ENCODE peak calls at places on chromosomes 1 and 21, in seven cellular contexts. L is GM23248, J is mesendoderm, A is fibroblast of lung, C is astrocyte, Y is H1, V is kidney. X is an unnamed sample.

GRCh38 chr1:205267306-205267902 is 39.7 kb downstream of the TMCC2 start:
- DNase-seq in L (no peak), J (no peak), A (no peak), C (no peak), Y (no peak), V (no peak), X (no peak)

GRCh38 chr1:207003216-207003615 is 29.3 kb downstream of the C1orf116 start:
- DNase-seq in L (no peak), J (peak), A (no peak), C (no peak), Y (no peak), V (no peak), X (no peak)

GRCh38 chr21:26583737-26584136 is 10.7 kb upstream of the CYYR1 start:
- DNase-seq in L (no peak), J (no peak), A (no peak), C (no peak), Y (no peak), V (no peak), X (no peak)

GRCh38 chr1:14894811-14895524 is 258.6 kb upstream of the TMEM51 start:
- DNase-seq in L (peak), J (peak), A (no peak), C (no peak), Y (no peak), V (no peak), X (no peak)

GRCh38 chr1:230246551-230246950 is 179.5 kb downstream of the GALNT2 start:
- DNase-seq in L (no peak), J (no peak), A (no peak), C (no peak), Y (no peak), V (no peak), X (no peak)

GRCh38 chr1:75203415-75204277 is 69.5 kb downstream of the LHX8 start:
- DNase-seq in L (peak), J (peak), A (peak), C (peak), Y (no peak), V (no peak), X (peak)

GRCh38 chr1:220458936-220459335 is 69.0 kb upstream of the MARK1 start:
- DNase-seq in L (peak), J (no peak), A (no peak), C (no peak), Y (no peak), V (no peak), X (no peak)

GRCh38 chr1:117008675-117009074 is 7.1 kb downstream of the CD101 start:
- DNase-seq in L (peak), J (no peak), A (no peak), C (no peak), Y (no peak), V (no peak), X (no peak)

GRCh38 chr1:11797525-11798216 is 8.1 kb downstream of the MTHFR start:
- DNase-seq in L (no peak), J (no peak), A (peak), C (no peak), Y (no peak), V (peak), X (no peak)

GRCh38 chr1:188220051-188220450 is 1391.3 kb downstream of the PLA2G4A start:
- DNase-seq in L (no peak), J (no peak), A (no peak), C (no peak), Y (no peak), V (no peak), X (no peak)

GRCh38 chr1:107750364-107750959 is 214.5 kb downstream of the VAV3 start:
- DNase-seq in L (peak), J (peak), A (peak), C (peak), Y (peak), V (peak), X (peak)

GRCh38 chr1:208217774-208218173 is 26.4 kb downstream of the PLXNA2 start:
- DNase-seq in L (no peak), J (no peak), A (no peak), C (no peak), Y (no peak), V (no peak), X (no peak)

GRCh38 chr1:100989306-100990077 is 36.1 kb downstream of the DPH5 start:
- DNase-seq in L (peak), J (no peak), A (peak), C (peak), Y (no peak), V (no peak), X (no peak)

GRCh38 chr1:200896571-200897187 is 2.0 kb downstream of the INAVA start:
- DNase-seq in L (no peak), J (peak), A (no peak), C (peak), Y (no peak), V (peak), X (no peak)

GRCh38 chr1:229862017-229862774 is 204.8 kb upstream of the GALNT2 start:
- DNase-seq in L (no peak), J (no peak), A (peak), C (no peak), Y (no peak), V (no peak), X (no peak)

GRCh38 chr1:33164120-33164519 is 17.7 kb downstream of the TRIM62 start:
- DNase-seq in L (no peak), J (no peak), A (no peak), C (no peak), Y (no peak), V (no peak), X (no peak)

GRCh38 chr1:211736351-211736915 is 61.0 kb upstream of the NEK2 start:
- DNase-seq in L (peak), J (no peak), A (no peak), C (peak), Y (no peak), V (no peak), X (no peak)

GRCh38 chr21:42731264-42732032 is 78.0 kb downstream of the PDE9A start:
- DNase-seq in L (no peak), J (no peak), A (no peak), C (no peak), Y (no peak), V (peak), X (no peak)

GRCh38 chr1:19737413-19737812 is 62.3 kb downstream of the TMCO4 start:
- DNase-seq in L (peak), J (no peak), A (no peak), C (peak), Y (no peak), V (no peak), X (no peak)

GRCh38 chr1:185961664-185962063 is 227.5 kb downstream of the HMCN1 start:
- DNase-seq in L (peak), J (no peak), A (peak), C (peak), Y (no peak), V (no peak), X (no peak)

GRCh38 chr1:218592688-218593087 is 247.6 kb downstream of the TGFB2 start:
- DNase-seq in L (no peak), J (peak), A (no peak), C (peak), Y (no peak), V (no peak), X (no peak)

GRCh38 chr1:58439946-58440345 is 106.6 kb downstream of the OMA1 start:
- DNase-seq in L (peak), J (no peak), A (no peak), C (peak), Y (no peak), V (no peak), X (no peak)

GRCh38 chr1:56310945-56311344 is 268.4 kb downstream of the PLPP3 start:
- DNase-seq in L (no peak), J (no peak), A (no peak), C (no peak), Y (no peak), V (no peak), X (no peak)

GRCh38 chr1:117370071-117370470 is 2.8 kb downstream of the MAN1A2 start:
- DNase-seq in L (peak), J (no peak), A (no peak), C (peak), Y (no peak), V (no peak), X (no peak)

GRCh38 chr1:151024540-151025146 is 11.7 kb upstream of the BNIPL start:
- DNase-seq in L (peak), J (peak), A (peak), C (peak), Y (peak), V (peak), X (no peak)

GRCh38 chr21:43209575-43210453 is 41.0 kb downstream of the CRYAA start:
- DNase-seq in L (peak), J (no peak), A (peak), C (peak), Y (no peak), V (peak), X (no peak)

GRCh38 chr1:150168960-150169565 is 19.3 kb downstream of the PLEKHO1 start:
- DNase-seq in L (peak), J (peak), A (peak), C (no peak), Y (peak), V (no peak), X (no peak)

GRCh38 chr1:116765962-116766361 is 11.7 kb downstream of the CD2 start:
- DNase-seq in L (peak), J (peak), A (no peak), C (no peak), Y (no peak), V (no peak), X (no peak)

GRCh38 chr1:234963904-234964702 is 164.5 kb downstream of the TOMM20 start:
- DNase-seq in L (no peak), J (no peak), A (peak), C (no peak), Y (no peak), V (no peak), X (no peak)

GRCh38 chr21:32712043-32712442 is 15.8 kb downstream of the SYNJ1 start:
- DNase-seq in L (no peak), J (no peak), A (no peak), C (no peak), Y (no peak), V (no peak), X (no peak)

GRCh38 chr1:26728645-26729044 is 32.8 kb downstream of the ARID1A start:
- DNase-seq in L (no peak), J (no peak), A (no peak), C (no peak), Y (no peak), V (no peak), X (no peak)

GRCh38 chr1:203039609-203040517 is 13.6 kb downstream of the PPFIA4 start:
- DNase-seq in L (peak), J (peak), A (no peak), C (no peak), Y (peak), V (peak), X (peak)

GRCh38 chr1:35377553-35377952 is 109.0 kb downstream of the ZMYM4 start:
- DNase-seq in L (peak), J (no peak), A (peak), C (peak), Y (no peak), V (no peak), X (no peak)

GRCh38 chr1:47755368-47755990 is 241.7 kb downstream of the TRABD2B start:
- DNase-seq in L (peak), J (peak), A (no peak), C (no peak), Y (peak), V (peak), X (no peak)

GRCh38 chr1:59759156-59759925 is 55.4 kb upstream of the HOOK1 start:
- DNase-seq in L (peak), J (peak), A (peak), C (peak), Y (peak), V (peak), X (no peak)

GRCh38 chr1:110035236-110035752 is 870 bp downstream of the STRIP1 start:
- DNase-seq in L (peak), J (no peak), A (no peak), C (no peak), Y (no peak), V (no peak), X (no peak)

GRCh38 chr1:54952950-54953718 is 27.3 kb upstream of the TMEM61 start:
- DNase-seq in L (peak), J (no peak), A (no peak), C (peak), Y (no peak), V (no peak), X (no peak)

GRCh38 chr1:189149547-189150375 is 1327.9 kb downstream of the BRINP3 start:
- DNase-seq in L (no peak), J (peak), A (no peak), C (no peak), Y (peak), V (no peak), X (no peak)

DNA sequence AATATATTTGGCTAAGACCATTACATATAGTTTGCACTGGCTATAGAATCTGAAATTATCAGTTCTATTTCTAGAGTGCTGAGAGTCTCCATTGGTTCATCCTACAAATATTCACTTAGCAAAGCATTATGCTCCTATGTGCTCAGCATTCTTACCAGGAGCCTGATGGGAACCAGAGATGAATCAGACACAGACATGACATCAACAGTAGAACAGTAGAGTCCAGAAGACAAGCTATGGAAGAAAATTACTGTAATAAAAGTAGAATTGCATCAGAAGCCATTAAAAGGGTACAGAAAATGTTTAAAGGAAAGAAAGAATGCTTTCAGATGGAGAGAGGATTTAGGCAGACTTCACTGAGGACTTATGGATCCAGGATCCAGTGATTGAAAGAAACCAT is 271.7 kb upstream of the SNX7 start:
- DNase-seq in L (peak), J (no peak), A (peak), C (peak), Y (no peak), V (no peak), X (peak)
- H3K9ac ChIP-seq in L (peak), J (no peak), A (no peak), C (no peak), Y (no peak), V (no peak), X (no peak)

GRCh38 chr1:156813750-156814570 is 2.7 kb downstream of the SH2D2A start:
- DNase-seq in L (peak), J (peak), A (peak), C (peak), Y (peak), V (peak), X (no peak)
- H3K9ac ChIP-seq in L (peak), J (peak), A (peak), C (peak), Y (peak), V (no peak), X (peak)

GRCh38 chr1:183039330-183039729 is 16.1 kb downstream of the LAMC1 start:
- DNase-seq in L (no peak), J (no peak), A (no peak), C (no peak), Y (no peak), V (no peak), X (no peak)
- H3K9ac ChIP-seq in L (peak), J (no peak), A (no peak), C (peak), Y (no peak), V (no peak), X (no peak)

DNA sequence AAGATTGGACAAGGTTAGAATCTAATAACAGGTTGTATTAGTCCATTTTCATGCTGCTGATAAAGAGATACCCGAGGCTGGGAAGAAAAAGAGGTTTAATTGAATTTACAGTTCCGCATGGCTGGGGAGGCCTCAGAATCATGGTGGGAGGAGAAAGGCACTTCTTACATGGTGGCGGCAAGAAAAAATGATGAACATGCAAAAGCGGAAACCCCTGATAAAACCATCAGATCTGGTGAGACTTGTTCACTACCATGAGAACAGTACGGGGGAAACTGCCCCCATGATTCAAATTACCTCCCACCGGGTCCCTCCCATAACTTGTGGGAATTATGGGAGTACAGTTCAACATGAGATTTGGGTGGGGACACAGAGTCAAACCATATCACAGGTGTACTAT is 22.9 kb upstream of the TTLL7 start:
- DNase-seq in L (no peak), J (no peak), A (no peak), C (no peak), Y (no peak), V (no peak), X (no peak)
- H3K9ac ChIP-seq in L (no peak), J (no peak), A (no peak), C (no peak), Y (no peak), V (no peak), X (no peak)

GRCh38 chr1:183375381-183375780 is 42.8 kb downstream of the NMNAT2 start:
- DNase-seq in L (no peak), J (no peak), A (no peak), C (no peak), Y (no peak), V (no peak), X (no peak)

GRCh38 chr1:183370399-183371058 is 47.7 kb downstream of the NMNAT2 start:
- DNase-seq in L (no peak), J (no peak), A (no peak), C (no peak), Y (no peak), V (no peak), X (no peak)

GRCh38 chr1:183379951-183380350 is 38.2 kb downstream of the NMNAT2 start:
- DNase-seq in L (no peak), J (no peak), A (no peak), C (no peak), Y (no peak), V (no peak), X (no peak)

GRCh38 chr1:183374825-183375224 is 43.4 kb downstream of the NMNAT2 start:
- DNase-seq in L (no peak), J (peak), A (no peak), C (no peak), Y (no peak), V (no peak), X (no peak)
- H3K9ac ChIP-seq in L (no peak), J (no peak), A (no peak), C (no peak), Y (no peak), V (no peak), X (no peak)

GRCh38 chr1:173424137-173424536 is 53.0 kb upstream of the PRDX6 start:
- DNase-seq in L (no peak), J (no peak), A (no peak), C (no peak), Y (no peak), V (no peak), X (no peak)
- H3K9ac ChIP-seq in L (no peak), J (no peak), A (no peak), C (no peak), Y (no peak), V (no peak), X (no peak)

GRCh38 chr1:212981571-212982328 is 31.4 kb downstream of the VASH2 start:
- DNase-seq in L (no peak), J (no peak), A (no peak), C (no peak), Y (peak), V (no peak), X (no peak)

GRCh38 chr1:212980123-212980800 is 29.9 kb downstream of the VASH2 start:
- DNase-seq in L (peak), J (no peak), A (peak), C (peak), Y (no peak), V (no peak), X (no peak)

GRCh38 chr1:212981025-212981495 is 30.7 kb downstream of the VASH2 start:
- DNase-seq in L (no peak), J (no peak), A (no peak), C (no peak), Y (peak), V (peak), X (no peak)

GRCh38 chr1:212977781-212978645 is 27.7 kb downstream of the VASH2 start:
- DNase-seq in L (no peak), J (no peak), A (no peak), C (peak), Y (no peak), V (no peak), X (no peak)

GRCh38 chr1:212979340-212980122 is 29.2 kb downstream of the VASH2 start:
- DNase-seq in L (no peak), J (no peak), A (no peak), C (no peak), Y (peak), V (no peak), X (no peak)
- H3K9ac ChIP-seq in L (no peak), J (no peak), A (no peak), C (peak), Y (peak), V (no peak), X (no peak)

GRCh38 chr1:91818713-91818975 is 67.3 kb downstream of the TGFBR3 start:
- DNase-seq in L (no peak), J (no peak), A (no peak), C (no peak), Y (no peak), V (no peak), X (no peak)

GRCh38 chr1:91817506-91817905 is 68.4 kb downstream of the TGFBR3 start:
- DNase-seq in L (no peak), J (no peak), A (no peak), C (no peak), Y (no peak), V (no peak), X (no peak)

GRCh38 chr1:91814448-91814847 is 71.5 kb downstream of the TGFBR3 start:
- DNase-seq in L (no peak), J (no peak), A (no peak), C (no peak), Y (no peak), V (no peak), X (no peak)

GRCh38 chr1:91813813-91814212 is 72.1 kb downstream of the TGFBR3 start:
- DNase-seq in L (no peak), J (no peak), A (no peak), C (no peak), Y (no peak), V (no peak), X (no peak)

DNA sequence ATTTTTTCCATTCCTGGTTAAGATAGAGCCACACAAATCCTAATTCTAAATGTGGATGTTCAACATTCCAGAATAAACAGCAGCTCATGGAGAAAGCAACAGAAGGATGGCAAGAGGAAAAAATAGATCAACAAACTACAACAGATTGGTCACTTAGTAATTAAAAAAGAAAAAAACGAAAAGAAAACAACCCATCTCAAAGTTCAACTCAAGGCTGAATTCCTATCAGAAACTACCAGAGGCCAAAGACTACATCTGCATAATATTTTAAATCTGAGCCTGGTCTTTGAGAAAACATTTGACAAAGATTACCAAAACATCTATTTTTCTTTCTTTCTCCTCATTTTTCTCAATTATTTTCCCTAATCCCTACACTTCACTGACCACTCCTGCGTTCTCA is 69.9 kb downstream of the TGFBR3 start:
- DNase-seq in L (no peak), J (no peak), A (no peak), C (no peak), Y (no peak), V (no peak), X (no peak)
- H3K9ac ChIP-seq in L (no peak), J (no peak), A (no peak), C (no peak), Y (no peak), V (no peak), X (no peak)